ENCODE peak calls at places on chromosomes 11 and 22, in five cellular contexts. Y, C, M, H and K are unnamed samples.

GRCh38 chr22:46319319-46319718 is 16.2 kb upstream of the TRMU start:
- DNase-seq in Y (no peak), C (no peak), M (no peak), H (no peak), K (no peak)

GRCh38 chr11:117411736-117412135 is 84.1 kb downstream of the CEP164 start:
- DNase-seq in Y (no peak), C (no peak), M (no peak), H (no peak), K (no peak)

GRCh38 chr22:46791201-46791731 is 28.8 kb downstream of the TBC1D22A start:
- DNase-seq in Y (peak; percentile 85), C (no peak), M (no peak), H (peak; percentile 83), K (no peak)

GRCh38 chr11:68727783-68728182 is 23.5 kb downstream of the TESMIN start:
- DNase-seq in Y (no peak), C (no peak), M (no peak), H (no peak), K (no peak)

GRCh38 chr11:32118025-32118974 is 27.4 kb downstream of the RCN1 start:
- DNase-seq in Y (no peak), C (no peak), M (no peak), H (no peak), K (no peak)

GRCh38 chr11:122671270-122671906 is 15.9 kb downstream of the UBASH3B start:
- DNase-seq in Y (no peak), C (no peak), M (no peak), H (no peak), K (no peak)

GRCh38 chr11:1827095-1827797 is 7.5 kb upstream of the SYT8 start:
- DNase-seq in Y (no peak), C (no peak), M (no peak), H (no peak), K (no peak)

GRCh38 chr11:112797653-112798293 is 163.4 kb upstream of the NCAM1 start:
- DNase-seq in Y (peak; percentile 47), C (peak; percentile 54), M (peak; percentile 76), H (no peak), K (peak; percentile 36)

GRCh38 chr11:4697583-4697982 is at the start of gene OR51E2:
- DNase-seq in Y (no peak), C (no peak), M (no peak), H (no peak), K (no peak)

GRCh38 chr11:107683807-107684206 is 28.0 kb downstream of the SLN start:
- DNase-seq in Y (no peak), C (no peak), M (peak; percentile 28), H (no peak), K (no peak)

GRCh38 chr11:74311352-74311926 is at the start of gene P4HA3:
- DNase-seq in Y (peak; percentile 54), C (peak; percentile 56), M (peak; percentile 85), H (no peak), K (peak; percentile 27)

GRCh38 chr22:20393705-20394476 is at the start of gene ZNF74:
- DNase-seq in Y (peak; percentile 89), C (peak; percentile 81), M (peak; percentile 91), H (peak; percentile 88), K (peak; percentile 92)

GRCh38 chr22:32852346-32853251 is 51.1 kb downstream of the TIMP3 start:
- DNase-seq in Y (no peak), C (no peak), M (no peak), H (peak; percentile 80), K (no peak)